ENCODE peak calls at places on chromosome 10, in four cellular contexts. K is MCF 10A; U is GDM1; M is activated T-cell treated with anti-CD3 and anti-CD28 coated beads, Interleukin-2, amount 50 U/mL, for 48 hours. F is an unnamed sample.

GRCh38 chr10:59830601-59831259 is 75.6 kb downstream of the CCDC6 start:
- DNase-seq in K (peak), U (peak), M (peak), F (peak)

GRCh38 chr10:74310652-74311257 is 159.7 kb downstream of the ADK start:
- DNase-seq in K (no peak), U (no peak), M (no peak), F (no peak)

GRCh38 chr10:50336140-50336539 is 84.8 kb upstream of the ASAH2 start:
- DNase-seq in K (no peak), U (no peak), M (no peak), F (no peak)

GRCh38 chr10:62082729-62083412 is 181.4 kb downstream of the ARID5B start:
- DNase-seq in K (no peak), U (no peak), M (no peak), F (no peak)

GRCh38 chr10:76082232-76082631 is 650.8 kb downstream of the LRMDA start:
- DNase-seq in K (peak), U (no peak), M (peak), F (no peak)

GRCh38 chr10:59770689-59771088 is 17.4 kb upstream of the MRLN start:
- DNase-seq in K (no peak), U (no peak), M (no peak), F (no peak)

GRCh38 chr10:92219516-92219915 is 71.4 kb downstream of the CPEB3 start:
- DNase-seq in K (no peak), U (no peak), M (no peak), F (no peak)

GRCh38 chr10:110303681-110304080 is 1.0 kb downstream of the SMNDC1 start:
- DNase-seq in K (no peak), U (no peak), M (no peak), F (no peak)

GRCh38 chr10:71244638-71245419 is 32.5 kb downstream of the UNC5B start:
- DNase-seq in K (peak), U (no peak), M (no peak), F (no peak)

GRCh38 chr10:97755718-97756117 is 16.1 kb downstream of the SFRP5 start:
- DNase-seq in K (no peak), U (no peak), M (no peak), F (no peak)

GRCh38 chr10:20100157-20100556 is 283.9 kb downstream of the PLXDC2 start:
- DNase-seq in K (peak), U (no peak), M (no peak), F (no peak)

GRCh38 chr10:75406158-75407065 is 4.8 kb upstream of the ZNF503 start:
- DNase-seq in K (no peak), U (no peak), M (no peak), F (no peak)

GRCh38 chr10:28410420-28411135 is 107.7 kb upstream of the MPP7 start:
- DNase-seq in K (no peak), U (no peak), M (no peak), F (no peak)

GRCh38 chr10:83212632-83213349 is 926.5 kb upstream of the GHITM start:
- DNase-seq in K (peak), U (no peak), M (no peak), F (no peak)

GRCh38 chr10:6701289-6701688 is 121.2 kb upstream of the PRKCQ start:
- DNase-seq in K (no peak), U (no peak), M (peak), F (no peak)

GRCh38 chr10:50896721-50897120 is 11.3 kb upstream of the A1CF start:
- DNase-seq in K (no peak), U (no peak), M (no peak), F (no peak)

GRCh38 chr10:61974611-61975010 is 73.1 kb downstream of the ARID5B start:
- DNase-seq in K (peak), U (no peak), M (no peak), F (no peak)

GRCh38 chr10:103627111-103627892 is 133.8 kb downstream of the NEURL1 start:
- DNase-seq in K (no peak), U (no peak), M (no peak), F (no peak)

GRCh38 chr10:78555128-78555527 is 513.6 kb upstream of the ZMIZ1 start:
- DNase-seq in K (no peak), U (no peak), M (no peak), F (no peak)

GRCh38 chr10:5043716-5044115 is 40.1 kb upstream of the AKR1C2 start:
- DNase-seq in K (peak), U (no peak), M (no peak), F (no peak)

GRCh38 chr10:110820321-110820814 is 51.4 kb upstream of the PDCD4 start:
- DNase-seq in K (no peak), U (no peak), M (no peak), F (no peak)

GRCh38 chr10:50788951-50789904 is 49.5 kb downstream of the ASAH2B start:
- DNase-seq in K (peak), U (no peak), M (no peak), F (no peak)

GRCh38 chr10:126849646-126850045 is 55.6 kb upstream of the DOCK1 start:
- DNase-seq in K (no peak), U (no peak), M (no peak), F (no peak)

GRCh38 chr10:124087672-124088634 is 5.4 kb downstream of the CHST15 start:
- DNase-seq in K (peak), U (no peak), M (no peak), F (no peak)

GRCh38 chr10:227014-227413 is 91.8 kb downstream of the ZMYND11 start:
- DNase-seq in K (peak), U (no peak), M (no peak), F (no peak)

GRCh38 chr10:76430330-76430729 is 998.9 kb downstream of the LRMDA start:
- DNase-seq in K (no peak), U (no peak), M (no peak), F (no peak)

GRCh38 chr10:129946868-129947267 is 17.2 kb downstream of the EBF3 start:
- DNase-seq in K (no peak), U (no peak), M (no peak), F (no peak)

F was measured in stimulated activated naive CD8-positive, alpha-beta T cell treated with anti-CD3 and anti-CD28 coated beads, Interleukin-15, Interleukin-2, amounts not matched to agents 100 U/mL and 50 U/mL, for 24 hours.